ENCODE peak calls at places on chromosomes 11 and 22, in ten cellular contexts. J is activated gamma-delta T cell treated with Interleukin-2 at 50 U/mL for 16 hours; C is T-helper 9 cell; I is ureter; Y is Karpas-422; X is AG09309; P is activated CD4-positive, alpha-beta T cell treated with anti-CD3 and anti-CD28 coated beads for 48 hours; G is M059J; A is EH; S is sciatic nerve. R is an unnamed sample.

GRCh38 chr11:2800655-2801531 is 84.7 kb downstream of the CDKN1C start:
- DNase-seq in J (no peak), C (no peak), I (peak), Y (no peak), X (no peak), P (peak), G (no peak), A (no peak), S (peak), R (no peak)

GRCh38 chr22:21866821-21867527 is 471 bp downstream of the MAPK1 start:
- DNase-seq in J (peak), C (no peak), I (no peak), Y (peak), X (no peak), P (peak), G (peak), A (peak), S (peak), R (no peak)

GRCh38 chr22:30202531-30203006 is 44.0 kb downstream of the LIF start:
- DNase-seq in J (no peak), C (no peak), I (no peak), Y (no peak), X (no peak), P (no peak), G (no peak), A (peak), S (no peak), R (no peak)

GRCh38 chr11:126153999-126154398 is 57.5 kb downstream of the RPUSD4 start:
- DNase-seq in J (no peak), C (no peak), I (no peak), Y (no peak), X (no peak), P (no peak), G (peak), A (peak), S (no peak), R (peak)

GRCh38 chr22:45320326-45320976 is 10.7 kb downstream of the FAM118A start:
- DNase-seq in J (no peak), C (no peak), I (no peak), Y (no peak), X (peak), P (no peak), G (no peak), A (no peak), S (no peak), R (no peak)

GRCh38 chr11:76578655-76579046 is 91.9 kb downstream of the LRRC32 start:
- DNase-seq in J (no peak), C (no peak), I (no peak), Y (no peak), X (no peak), P (no peak), G (no peak), A (no peak), S (no peak), R (no peak)

GRCh38 chr22:44975444-44976262 is 34.2 kb downstream of the PHF21B start:
- DNase-seq in J (peak), C (peak), I (peak), Y (peak), X (peak), P (peak), G (peak), A (peak), S (peak), R (peak)

GRCh38 chr11:34915136-34916013 is 804 bp downstream of the APIP start:
- DNase-seq in J (no peak), C (no peak), I (no peak), Y (peak), X (no peak), P (no peak), G (no peak), A (peak), S (no peak), R (no peak)

GRCh38 chr11:66936326-66936725 is 21.9 kb downstream of the PC start:
- DNase-seq in J (no peak), C (no peak), I (no peak), Y (no peak), X (peak), P (no peak), G (peak), A (peak), S (no peak), R (no peak)

GRCh38 chr11:65486570-65487466 is 12.0 kb upstream of the MALAT1 start:
- DNase-seq in J (no peak), C (no peak), I (no peak), Y (no peak), X (no peak), P (no peak), G (no peak), A (no peak), S (peak), R (no peak)